ENCODE peak calls at places on chromosomes 16 and 17, in ten cellular contexts. One of them, this sample, is unnamed.

GRCh38 chr17:1752425-1752941 is 9.4 kb upstream of the SERPINF1 start:
- DNase-seq in cardiac muscle cell: no peak
- DNase-seq in tibial artery: no peak
- DNase-seq in CD4-positive, alpha-beta memory T cell: no peak
- DNase-seq in CD8-positive, alpha-beta memory T cell: no peak
- DNase-seq in WERI-Rb-1: no peak
- DNase-seq in heart left ventricle: no peak
- DNase-seq in IMR-90: no peak
- DNase-seq in fibroblast of lung: no peak
- DNase-seq in HepG2: no peak
- DNase-seq in this sample: no peak

GRCh38 chr17:19412984-19413383 is 2.0 kb downstream of the RNF112 start:
- DNase-seq in cardiac muscle cell: no peak
- DNase-seq in tibial artery: no peak
- DNase-seq in CD4-positive, alpha-beta memory T cell: no peak
- DNase-seq in CD8-positive, alpha-beta memory T cell: no peak
- DNase-seq in WERI-Rb-1: no peak
- DNase-seq in heart left ventricle: no peak
- DNase-seq in IMR-90: no peak
- DNase-seq in fibroblast of lung: no peak
- DNase-seq in HepG2: no peak
- DNase-seq in this sample: no peak

GRCh38 chr16:67676939-67677338 is 10.3 kb downstream of the C16orf86 start:
- DNase-seq in cardiac muscle cell: no peak
- DNase-seq in tibial artery: no peak
- DNase-seq in CD4-positive, alpha-beta memory T cell: no peak
- DNase-seq in CD8-positive, alpha-beta memory T cell: no peak
- DNase-seq in WERI-Rb-1: no peak
- DNase-seq in heart left ventricle: no peak
- DNase-seq in IMR-90: no peak
- DNase-seq in fibroblast of lung: no peak
- DNase-seq in HepG2: no peak
- DNase-seq in this sample: no peak

GRCh38 chr16:10892782-10893181 is 15.8 kb downstream of the CIITA start:
- DNase-seq in cardiac muscle cell: no peak
- DNase-seq in tibial artery: no peak
- DNase-seq in CD4-positive, alpha-beta memory T cell: no peak
- DNase-seq in CD8-positive, alpha-beta memory T cell: no peak
- DNase-seq in WERI-Rb-1: no peak
- DNase-seq in heart left ventricle: no peak
- DNase-seq in IMR-90: no peak
- DNase-seq in fibroblast of lung: no peak
- DNase-seq in HepG2: no peak
- DNase-seq in this sample: no peak

GRCh38 chr17:82053556-82054263 is 2.0 kb downstream of the GPS1 start:
- DNase-seq in cardiac muscle cell: no peak
- DNase-seq in tibial artery: no peak
- DNase-seq in CD4-positive, alpha-beta memory T cell: no peak
- DNase-seq in CD8-positive, alpha-beta memory T cell: no peak
- DNase-seq in WERI-Rb-1: no peak
- DNase-seq in heart left ventricle: no peak
- DNase-seq in IMR-90: no peak
- DNase-seq in fibroblast of lung: no peak
- DNase-seq in HepG2: no peak
- DNase-seq in this sample: no peak

GRCh38 chr17:10724546-10725195 is 5.2 kb downstream of the TMEM220 start:
- DNase-seq in cardiac muscle cell: no peak
- DNase-seq in tibial artery: no peak
- DNase-seq in CD4-positive, alpha-beta memory T cell: no peak
- DNase-seq in CD8-positive, alpha-beta memory T cell: no peak
- DNase-seq in WERI-Rb-1: no peak
- DNase-seq in heart left ventricle: no peak
- DNase-seq in IMR-90: no peak
- DNase-seq in fibroblast of lung: no peak
- DNase-seq in HepG2: no peak
- DNase-seq in this sample: no peak

GRCh38 chr17:71846561-71846960 is 274.3 kb upstream of the SOX9 start:
- DNase-seq in cardiac muscle cell: no peak
- DNase-seq in tibial artery: no peak
- DNase-seq in CD4-positive, alpha-beta memory T cell: no peak
- DNase-seq in CD8-positive, alpha-beta memory T cell: no peak
- DNase-seq in WERI-Rb-1: no peak
- DNase-seq in heart left ventricle: no peak
- DNase-seq in IMR-90: no peak
- DNase-seq in fibroblast of lung: peak; percentile 49
- DNase-seq in HepG2: no peak
- DNase-seq in this sample: no peak

GRCh38 chr16:20020083-20020482 is 53.6 kb downstream of the GPR139 start:
- DNase-seq in cardiac muscle cell: no peak
- DNase-seq in tibial artery: no peak
- DNase-seq in CD4-positive, alpha-beta memory T cell: no peak
- DNase-seq in CD8-positive, alpha-beta memory T cell: no peak
- DNase-seq in WERI-Rb-1: no peak
- DNase-seq in heart left ventricle: no peak
- DNase-seq in IMR-90: no peak
- DNase-seq in fibroblast of lung: no peak
- DNase-seq in HepG2: no peak
- DNase-seq in this sample: no peak

GRCh38 chr17:43579570-43580140 is 33.5 kb upstream of the ETV4 start:
- DNase-seq in cardiac muscle cell: no peak
- DNase-seq in tibial artery: no peak
- DNase-seq in CD4-positive, alpha-beta memory T cell: no peak
- DNase-seq in CD8-positive, alpha-beta memory T cell: no peak
- DNase-seq in WERI-Rb-1: no peak
- DNase-seq in heart left ventricle: no peak
- DNase-seq in IMR-90: peak; percentile 95
- DNase-seq in fibroblast of lung: peak; percentile 98
- DNase-seq in HepG2: peak; percentile 53
- DNase-seq in this sample: no peak

GRCh38 chr16:66656547-66656946 is 40.0 kb downstream of the CMTM4 start:
- DNase-seq in cardiac muscle cell: no peak
- DNase-seq in tibial artery: no peak
- DNase-seq in CD4-positive, alpha-beta memory T cell: no peak
- DNase-seq in CD8-positive, alpha-beta memory T cell: no peak
- DNase-seq in WERI-Rb-1: no peak
- DNase-seq in heart left ventricle: no peak
- DNase-seq in IMR-90: peak; percentile 38
- DNase-seq in fibroblast of lung: peak; percentile 33
- DNase-seq in HepG2: no peak
- DNase-seq in this sample: no peak

GRCh38 chr17:34673995-34674900 is 94.9 kb downstream of the TMEM132E start:
- DNase-seq in cardiac muscle cell: no peak
- DNase-seq in tibial artery: no peak
- DNase-seq in CD4-positive, alpha-beta memory T cell: no peak
- DNase-seq in CD8-positive, alpha-beta memory T cell: no peak
- DNase-seq in WERI-Rb-1: no peak
- DNase-seq in heart left ventricle: no peak
- DNase-seq in IMR-90: no peak
- DNase-seq in fibroblast of lung: no peak
- DNase-seq in HepG2: no peak
- DNase-seq in this sample: no peak

GRCh38 chr16:74680681-74681080 is 14.0 kb upstream of the RFWD3 start:
- DNase-seq in cardiac muscle cell: no peak
- DNase-seq in tibial artery: no peak
- DNase-seq in CD4-positive, alpha-beta memory T cell: no peak
- DNase-seq in CD8-positive, alpha-beta memory T cell: no peak
- DNase-seq in WERI-Rb-1: no peak
- DNase-seq in heart left ventricle: no peak
- DNase-seq in IMR-90: no peak
- DNase-seq in fibroblast of lung: no peak
- DNase-seq in HepG2: no peak
- DNase-seq in this sample: no peak
- H3K36me3 ChIP-seq in cardiac muscle cell: no peaks in the 10 kb centered on the region
- H3K36me3 ChIP-seq in tibial artery: peaks cover 4% of the 10 kb centered on the region
- H3K36me3 ChIP-seq in CD4-positive, alpha-beta memory T cell: peaks cover 32% of the 10 kb centered on the region
- H3K36me3 ChIP-seq in CD8-positive, alpha-beta memory T cell: peaks cover 16% of the 10 kb centered on the region
- H3K36me3 ChIP-seq in WERI-Rb-1: no peaks in the 10 kb centered on the region
- H3K36me3 ChIP-seq in heart left ventricle: no peaks in the 10 kb centered on the region
- H3K36me3 ChIP-seq in IMR-90: peaks cover 3% of the 10 kb centered on the region
- H3K36me3 ChIP-seq in fibroblast of lung: no peaks in the 10 kb centered on the region
- H3K36me3 ChIP-seq in HepG2: peaks cover 14% of the 10 kb centered on the region
- H3K36me3 ChIP-seq in this sample: no peaks in the 10 kb centered on the region

DNA sequence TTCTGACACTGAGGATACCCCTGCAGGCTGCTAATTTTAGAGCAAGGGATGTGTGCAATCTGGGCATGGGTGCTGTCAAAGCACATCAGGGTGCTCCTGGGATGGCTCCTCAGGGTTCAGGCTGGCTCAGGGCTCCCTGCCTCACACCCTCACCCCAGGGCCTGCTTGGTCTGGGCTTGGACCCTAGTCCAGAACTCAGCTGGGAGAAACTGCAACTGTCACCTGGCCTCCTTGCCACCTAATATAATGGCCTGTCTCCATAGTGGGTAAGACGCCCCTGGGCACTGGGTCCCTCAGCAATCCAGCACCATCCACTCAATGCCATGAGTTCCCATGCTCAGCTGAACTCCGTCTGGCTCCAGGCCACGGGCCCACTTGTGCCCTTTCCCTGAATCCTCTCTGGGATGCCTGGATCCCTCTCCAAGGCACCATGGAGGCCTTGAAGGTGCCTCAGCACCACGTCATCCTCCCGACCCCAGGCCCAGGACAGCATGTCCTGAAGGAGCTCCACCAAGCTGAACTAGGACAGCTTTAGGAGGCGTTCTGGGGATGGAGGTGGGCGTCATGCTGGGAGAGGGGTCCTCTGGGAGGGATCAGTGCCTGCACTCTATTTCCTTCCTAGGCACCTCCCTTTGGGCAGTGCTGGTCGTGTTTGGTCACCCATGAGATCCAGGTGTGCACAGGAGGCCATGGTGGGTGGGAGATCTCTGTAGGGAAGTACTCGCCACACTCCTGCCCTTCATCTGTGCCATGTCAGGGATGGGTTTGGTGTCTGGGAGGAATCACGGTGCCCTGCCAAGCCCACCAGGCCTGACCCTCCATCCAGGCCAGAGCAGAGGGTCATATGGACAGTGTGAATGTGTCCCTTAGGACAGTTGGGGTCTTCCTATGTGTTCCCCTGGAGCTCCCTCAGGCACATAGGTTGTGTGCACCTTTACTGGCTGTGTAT is 1688.4 kb downstream of the TP53TG3F start:
- DNase-seq in cardiac muscle cell: no peak
- DNase-seq in tibial artery: no peak
- DNase-seq in CD4-positive, alpha-beta memory T cell: no peak
- DNase-seq in CD8-positive, alpha-beta memory T cell: no peak
- DNase-seq in WERI-Rb-1: no peak
- DNase-seq in heart left ventricle: no peak
- DNase-seq in IMR-90: no peak
- DNase-seq in fibroblast of lung: no peak
- DNase-seq in HepG2: no peak
- DNase-seq in this sample: no peak
- H3K9me3 ChIP-seq in cardiac muscle cell: no peaks in the 10 kb centered on the region
- H3K9me3 ChIP-seq in tibial artery: no peaks in the 10 kb centered on the region
- H3K9me3 ChIP-seq in CD4-positive, alpha-beta memory T cell: peaks cover 10% of the 10 kb centered on the region
- H3K9me3 ChIP-seq in CD8-positive, alpha-beta memory T cell: no peaks in the 10 kb centered on the region
- H3K9me3 ChIP-seq in WERI-Rb-1: no peaks in the 10 kb centered on the region
- H3K9me3 ChIP-seq in heart left ventricle: peaks cover 8% of the 10 kb centered on the region
- H3K9me3 ChIP-seq in IMR-90: peaks cover 44% of the 10 kb centered on the region
- H3K9me3 ChIP-seq in fibroblast of lung: no peaks in the 10 kb centered on the region
- H3K9me3 ChIP-seq in HepG2: peaks cover 98% of the 10 kb centered on the region
- H3K9me3 ChIP-seq in this sample: no peaks in the 10 kb centered on the region

GRCh38 chr17:49741692-49742076 is 22.2 kb downstream of the FAM117A start:
- DNase-seq in cardiac muscle cell: no peak
- DNase-seq in tibial artery: no peak
- DNase-seq in CD4-positive, alpha-beta memory T cell: no peak
- DNase-seq in CD8-positive, alpha-beta memory T cell: no peak
- DNase-seq in WERI-Rb-1: peak; percentile 57
- DNase-seq in heart left ventricle: no peak
- DNase-seq in IMR-90: no peak
- DNase-seq in fibroblast of lung: no peak
- DNase-seq in HepG2: no peak
- DNase-seq in this sample: no peak

GRCh38 chr17:49739662-49740271 is 24.2 kb downstream of the FAM117A start:
- DNase-seq in cardiac muscle cell: peak; percentile 62
- DNase-seq in tibial artery: peak; percentile 81
- DNase-seq in CD4-positive, alpha-beta memory T cell: peak; percentile 96
- DNase-seq in CD8-positive, alpha-beta memory T cell: peak; percentile 95
- DNase-seq in WERI-Rb-1: no peak
- DNase-seq in heart left ventricle: peak; percentile 89
- DNase-seq in IMR-90: peak; percentile 16
- DNase-seq in fibroblast of lung: no peak
- DNase-seq in HepG2: peak; percentile 36
- DNase-seq in this sample: peak; percentile 46

GRCh38 chr17:49742256-49742655 is 21.7 kb downstream of the FAM117A start:
- DNase-seq in cardiac muscle cell: no peak
- DNase-seq in tibial artery: no peak
- DNase-seq in CD4-positive, alpha-beta memory T cell: peak; percentile 44
- DNase-seq in CD8-positive, alpha-beta memory T cell: no peak
- DNase-seq in WERI-Rb-1: no peak
- DNase-seq in heart left ventricle: no peak
- DNase-seq in IMR-90: peak; percentile 34
- DNase-seq in fibroblast of lung: peak; percentile 21
- DNase-seq in HepG2: no peak
- DNase-seq in this sample: no peak

GRCh38 chr17:49741009-49741691 is 22.8 kb downstream of the FAM117A start:
- DNase-seq in cardiac muscle cell: no peak
- DNase-seq in tibial artery: no peak
- DNase-seq in CD4-positive, alpha-beta memory T cell: no peak
- DNase-seq in CD8-positive, alpha-beta memory T cell: no peak
- DNase-seq in WERI-Rb-1: no peak
- DNase-seq in heart left ventricle: no peak
- DNase-seq in IMR-90: peak; percentile 33
- DNase-seq in fibroblast of lung: peak; percentile 33
- DNase-seq in HepG2: no peak
- DNase-seq in this sample: no peak

DNA sequence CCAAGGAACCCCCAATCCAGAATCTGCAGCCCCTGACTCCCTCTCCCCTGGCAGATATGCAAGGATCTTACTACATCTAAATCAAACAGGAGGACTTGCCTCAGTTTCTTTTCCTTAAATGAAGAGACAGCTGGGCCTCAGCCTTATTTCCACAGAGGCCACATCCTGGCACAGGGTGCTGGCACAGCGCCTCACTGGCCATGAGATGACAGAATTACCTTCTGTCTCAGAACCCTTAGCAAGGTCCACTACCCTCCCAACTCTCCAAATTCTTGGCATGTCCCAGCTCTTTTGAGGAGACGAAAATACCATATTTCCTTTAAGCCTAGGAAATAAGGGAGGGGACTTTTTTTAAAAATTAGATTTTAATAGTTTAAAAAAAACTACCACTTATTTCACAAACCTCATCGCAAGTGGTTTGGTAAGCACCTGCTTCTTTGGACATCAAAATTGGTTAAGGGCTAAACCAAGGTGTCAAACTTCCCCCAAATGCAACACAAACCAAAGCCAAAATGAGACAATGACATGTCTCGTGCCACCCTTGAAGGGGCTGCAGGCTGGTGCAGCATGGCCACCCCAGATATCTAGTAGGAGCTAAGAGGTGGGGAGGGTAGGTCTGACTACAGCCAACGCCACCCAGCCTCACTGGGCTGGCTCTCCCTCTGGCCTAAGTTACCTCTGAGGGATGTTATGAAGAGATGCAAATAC is 25.3 kb downstream of the FAM117A start:
- DNase-seq in cardiac muscle cell: no peak
- DNase-seq in tibial artery: no peak
- DNase-seq in CD4-positive, alpha-beta memory T cell: no peak
- DNase-seq in CD8-positive, alpha-beta memory T cell: no peak
- DNase-seq in WERI-Rb-1: no peak
- DNase-seq in heart left ventricle: no peak
- DNase-seq in IMR-90: no peak
- DNase-seq in fibroblast of lung: no peak
- DNase-seq in HepG2: no peak
- DNase-seq in this sample: no peak
- H3K27ac ChIP-seq in cardiac muscle cell: peak overlapping the region; percentile 72
- H3K27ac ChIP-seq in tibial artery: peak overlapping the region; percentile 95
- H3K27ac ChIP-seq in CD4-positive, alpha-beta memory T cell: peak overlapping the region; percentile 99
- H3K27ac ChIP-seq in CD8-positive, alpha-beta memory T cell: peak overlapping the region; percentile 88
- H3K27ac ChIP-seq in WERI-Rb-1: peak overlapping the region; percentile 78
- H3K27ac ChIP-seq in heart left ventricle: peak overlapping the region; percentile 58
- H3K27ac ChIP-seq in IMR-90: no peak overlapping the region
- H3K27ac ChIP-seq in fibroblast of lung: no peak overlapping the region
- H3K27ac ChIP-seq in HepG2: no peak overlapping the region
- H3K27ac ChIP-seq in this sample: no peak overlapping the region

GRCh38 chr17:75824591-75825518 is 19.3 kb downstream of the UNC13D start:
- DNase-seq in cardiac muscle cell: no peak
- DNase-seq in tibial artery: no peak
- DNase-seq in CD4-positive, alpha-beta memory T cell: no peak
- DNase-seq in CD8-positive, alpha-beta memory T cell: no peak
- DNase-seq in WERI-Rb-1: no peak
- DNase-seq in heart left ventricle: no peak
- DNase-seq in IMR-90: no peak
- DNase-seq in fibroblast of lung: no peak
- DNase-seq in HepG2: no peak
- DNase-seq in this sample: no peak
- H3K36me3 ChIP-seq in cardiac muscle cell: peaks cover 20% of the 10 kb centered on the region
- H3K36me3 ChIP-seq in tibial artery: peaks cover 35% of the 10 kb centered on the region
- H3K36me3 ChIP-seq in CD4-positive, alpha-beta memory T cell: peaks cover 23% of the 10 kb centered on the region
- H3K36me3 ChIP-seq in CD8-positive, alpha-beta memory T cell: peaks cover 10% of the 10 kb centered on the region
- H3K36me3 ChIP-seq in WERI-Rb-1: peaks cover 71% of the 10 kb centered on the region
- H3K36me3 ChIP-seq in heart left ventricle: no peaks in the 10 kb centered on the region
- H3K36me3 ChIP-seq in IMR-90: peaks cover 42% of the 10 kb centered on the region
- H3K36me3 ChIP-seq in fibroblast of lung: peaks cover 11% of the 10 kb centered on the region
- H3K36me3 ChIP-seq in HepG2: peaks cover 55% of the 10 kb centered on the region
- H3K36me3 ChIP-seq in this sample: peaks cover 24% of the 10 kb centered on the region